ENCODE peak calls at places on chromosomes 2 and 18, in eight cellular contexts. One of them, this sample, is unnamed. For H3K27me3, the result is how much of the 10 kb centered on the place peaks cover.

GRCh38 chr2:148023861-148024260 is 3.0 kb downstream of the MBD5 start:
- DNase-seq in pancreas: no peak
- DNase-seq in aorta: no peak
- DNase-seq in IMR-90: no peak
- DNase-seq in GM23248: no peak
- DNase-seq in GM23338: no peak
- DNase-seq in neural progenitor cell: no peak
- DNase-seq in mesenchymal stem cell: no peak
- DNase-seq in this sample: no peak

GRCh38 chr2:81136296-81136695 is 831.7 kb upstream of the LRRTM1 start:
- DNase-seq in pancreas: no peak
- DNase-seq in aorta: no peak
- DNase-seq in IMR-90: no peak
- DNase-seq in GM23248: no peak
- DNase-seq in GM23338: no peak
- DNase-seq in neural progenitor cell: no peak
- DNase-seq in mesenchymal stem cell: no peak
- DNase-seq in this sample: no peak

GRCh38 chr2:18387479-18388206 is 172.8 kb downstream of the RDH14 start:
- DNase-seq in pancreas: peak
- DNase-seq in aorta: peak
- DNase-seq in IMR-90: peak
- DNase-seq in GM23248: peak
- DNase-seq in GM23338: peak
- DNase-seq in neural progenitor cell: peak
- DNase-seq in mesenchymal stem cell: peak
- DNase-seq in this sample: peak

GRCh38 chr2:47076586-47077441 is 78.3 kb downstream of the STPG4 start:
- DNase-seq in pancreas: peak
- DNase-seq in aorta: peak
- DNase-seq in IMR-90: peak
- DNase-seq in GM23248: peak
- DNase-seq in GM23338: no peak
- DNase-seq in neural progenitor cell: no peak
- DNase-seq in mesenchymal stem cell: peak
- DNase-seq in this sample: no peak

GRCh38 chr2:195343540-195343939 is 313.5 kb upstream of the SLC39A10 start:
- DNase-seq in pancreas: no peak
- DNase-seq in aorta: no peak
- DNase-seq in IMR-90: no peak
- DNase-seq in GM23248: no peak
- DNase-seq in GM23338: no peak
- DNase-seq in neural progenitor cell: no peak
- DNase-seq in mesenchymal stem cell: no peak
- DNase-seq in this sample: no peak

GRCh38 chr2:53448591-53448990 is 319.0 kb upstream of the CHAC2 start:
- DNase-seq in pancreas: no peak
- DNase-seq in aorta: no peak
- DNase-seq in IMR-90: no peak
- DNase-seq in GM23248: peak
- DNase-seq in GM23338: no peak
- DNase-seq in neural progenitor cell: no peak
- DNase-seq in mesenchymal stem cell: no peak
- DNase-seq in this sample: no peak

GRCh38 chr2:55966431-55967118 is 43.0 kb upstream of the EFEMP1 start:
- DNase-seq in pancreas: peak
- DNase-seq in aorta: peak
- DNase-seq in IMR-90: peak
- DNase-seq in GM23248: peak
- DNase-seq in GM23338: no peak
- DNase-seq in neural progenitor cell: no peak
- DNase-seq in mesenchymal stem cell: no peak
- DNase-seq in this sample: no peak

GRCh38 chr18:26710460-26711096 is 154.9 kb downstream of the AQP4 start:
- DNase-seq in pancreas: no peak
- DNase-seq in aorta: no peak
- DNase-seq in IMR-90: no peak
- DNase-seq in GM23248: no peak
- DNase-seq in GM23338: no peak
- DNase-seq in neural progenitor cell: no peak
- DNase-seq in mesenchymal stem cell: no peak
- DNase-seq in this sample: no peak

GRCh38 chr2:133833746-133834145 is 265.5 kb upstream of the NCKAP5 start:
- DNase-seq in pancreas: no peak
- DNase-seq in aorta: no peak
- DNase-seq in IMR-90: no peak
- DNase-seq in GM23248: no peak
- DNase-seq in GM23338: no peak
- DNase-seq in neural progenitor cell: no peak
- DNase-seq in mesenchymal stem cell: no peak
- DNase-seq in this sample: no peak

GRCh38 chr2:222813177-222813843 is 47.5 kb upstream of the ACSL3 start:
- DNase-seq in pancreas: no peak
- DNase-seq in aorta: no peak
- DNase-seq in IMR-90: no peak
- DNase-seq in GM23248: peak
- DNase-seq in GM23338: no peak
- DNase-seq in neural progenitor cell: no peak
- DNase-seq in mesenchymal stem cell: peak
- DNase-seq in this sample: no peak

GRCh38 chr2:30509716-30510115 is 62.7 kb downstream of the LCLAT1 start:
- DNase-seq in pancreas: no peak
- DNase-seq in aorta: no peak
- DNase-seq in IMR-90: no peak
- DNase-seq in GM23248: no peak
- DNase-seq in GM23338: no peak
- DNase-seq in neural progenitor cell: no peak
- DNase-seq in mesenchymal stem cell: no peak
- DNase-seq in this sample: no peak

GRCh38 chr2:220748875-220749479 is 823.1 kb downstream of the EPHA4 start:
- DNase-seq in pancreas: peak
- DNase-seq in aorta: no peak
- DNase-seq in IMR-90: no peak
- DNase-seq in GM23248: no peak
- DNase-seq in GM23338: peak
- DNase-seq in neural progenitor cell: peak
- DNase-seq in mesenchymal stem cell: no peak
- DNase-seq in this sample: no peak

DNA sequence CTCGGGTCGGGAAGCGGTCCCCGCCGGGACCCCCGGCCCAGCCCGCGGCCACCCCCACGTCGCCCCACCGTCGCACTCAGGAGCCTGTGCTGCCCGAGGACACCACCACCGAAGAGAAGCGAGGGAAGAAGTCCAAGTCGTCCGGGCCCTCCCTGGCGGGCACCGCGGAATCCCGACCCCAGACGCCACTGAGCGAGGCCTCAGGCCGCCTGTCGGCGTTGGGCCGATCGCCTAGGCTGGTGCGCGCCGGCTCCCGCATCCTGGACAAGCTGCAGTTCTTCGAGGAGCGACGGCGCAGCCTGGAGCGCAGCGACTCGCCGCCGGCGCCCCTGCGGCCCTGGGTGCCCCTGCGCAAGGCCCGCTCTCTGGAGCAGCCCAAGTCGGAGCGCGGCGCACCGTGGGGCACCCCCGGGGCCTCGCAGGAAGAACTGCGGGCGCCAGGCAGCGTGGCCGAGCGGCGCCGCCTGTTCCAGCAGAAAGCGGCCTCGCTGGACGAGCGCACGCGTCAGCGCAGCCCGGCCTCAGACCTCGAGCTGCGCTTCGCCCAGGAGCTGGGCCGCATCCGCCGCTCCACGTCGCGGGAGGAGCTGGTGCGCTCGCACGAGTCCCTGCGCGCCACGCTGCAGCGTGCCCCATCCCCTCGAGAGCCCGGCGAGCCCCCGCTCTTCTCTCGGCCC is 13.6 kb downstream of the SPEG start:
- DNase-seq in pancreas: peak
- DNase-seq in aorta: no peak
- DNase-seq in IMR-90: no peak
- DNase-seq in GM23248: no peak
- DNase-seq in GM23338: peak
- DNase-seq in neural progenitor cell: peak
- DNase-seq in mesenchymal stem cell: no peak
- DNase-seq in this sample: no peak
- H3K27me3 ChIP-seq in pancreas: under half
- H3K27me3 ChIP-seq in aorta: under half
- H3K27me3 ChIP-seq in IMR-90: under half
- H3K27me3 ChIP-seq in GM23248: under half
- H3K27me3 ChIP-seq in GM23338: under half
- H3K27me3 ChIP-seq in neural progenitor cell: under half
- H3K27me3 ChIP-seq in mesenchymal stem cell: under half
- H3K27me3 ChIP-seq in this sample: under half

GRCh38 chr2:172095146-172095904 is 7.4 kb downstream of the DLX2 start:
- DNase-seq in pancreas: peak
- DNase-seq in aorta: peak
- DNase-seq in IMR-90: peak
- DNase-seq in GM23248: peak
- DNase-seq in GM23338: peak
- DNase-seq in neural progenitor cell: peak
- DNase-seq in mesenchymal stem cell: peak
- DNase-seq in this sample: peak

GRCh38 chr2:172094319-172095145 is 8.2 kb downstream of the DLX2 start:
- DNase-seq in pancreas: peak
- DNase-seq in aorta: peak
- DNase-seq in IMR-90: no peak
- DNase-seq in GM23248: peak
- DNase-seq in GM23338: peak
- DNase-seq in neural progenitor cell: peak
- DNase-seq in mesenchymal stem cell: no peak
- DNase-seq in this sample: no peak

GRCh38 chr2:172096661-172097547 is 5.8 kb downstream of the DLX2 start:
- DNase-seq in pancreas: peak
- DNase-seq in aorta: peak
- DNase-seq in IMR-90: peak
- DNase-seq in GM23248: peak
- DNase-seq in GM23338: peak
- DNase-seq in neural progenitor cell: peak
- DNase-seq in mesenchymal stem cell: peak
- DNase-seq in this sample: no peak

GRCh38 chr2:172097557-172098131 is 5.1 kb downstream of the DLX2 start:
- DNase-seq in pancreas: no peak
- DNase-seq in aorta: no peak
- DNase-seq in IMR-90: no peak
- DNase-seq in GM23248: peak
- DNase-seq in GM23338: peak
- DNase-seq in neural progenitor cell: peak
- DNase-seq in mesenchymal stem cell: no peak
- DNase-seq in this sample: no peak

GRCh38 chr2:172095905-172096660 is 6.6 kb downstream of the DLX2 start:
- DNase-seq in pancreas: no peak
- DNase-seq in aorta: peak
- DNase-seq in IMR-90: no peak
- DNase-seq in GM23248: peak
- DNase-seq in GM23338: no peak
- DNase-seq in neural progenitor cell: peak
- DNase-seq in mesenchymal stem cell: no peak
- DNase-seq in this sample: no peak
- H3K4me3 ChIP-seq in pancreas: no peak
- H3K4me3 ChIP-seq in aorta: no peak
- H3K4me3 ChIP-seq in IMR-90: no peak
- H3K4me3 ChIP-seq in GM23248: peak
- H3K4me3 ChIP-seq in GM23338: peak
- H3K4me3 ChIP-seq in neural progenitor cell: peak
- H3K4me3 ChIP-seq in mesenchymal stem cell: peak
- H3K4me3 ChIP-seq in this sample: peak

GRCh38 chr2:150109028-150109427 is 378.4 kb downstream of the RND3 start:
- DNase-seq in pancreas: no peak
- DNase-seq in aorta: no peak
- DNase-seq in IMR-90: no peak
- DNase-seq in GM23248: no peak
- DNase-seq in GM23338: no peak
- DNase-seq in neural progenitor cell: no peak
- DNase-seq in mesenchymal stem cell: no peak
- DNase-seq in this sample: no peak
- H3K27me3 ChIP-seq in pancreas: under half
- H3K27me3 ChIP-seq in aorta: under half
- H3K27me3 ChIP-seq in IMR-90: under half
- H3K27me3 ChIP-seq in GM23248: under half
- H3K27me3 ChIP-seq in GM23338: under half
- H3K27me3 ChIP-seq in neural progenitor cell: under half
- H3K27me3 ChIP-seq in mesenchymal stem cell: under half
- H3K27me3 ChIP-seq in this sample: under half

DNA sequence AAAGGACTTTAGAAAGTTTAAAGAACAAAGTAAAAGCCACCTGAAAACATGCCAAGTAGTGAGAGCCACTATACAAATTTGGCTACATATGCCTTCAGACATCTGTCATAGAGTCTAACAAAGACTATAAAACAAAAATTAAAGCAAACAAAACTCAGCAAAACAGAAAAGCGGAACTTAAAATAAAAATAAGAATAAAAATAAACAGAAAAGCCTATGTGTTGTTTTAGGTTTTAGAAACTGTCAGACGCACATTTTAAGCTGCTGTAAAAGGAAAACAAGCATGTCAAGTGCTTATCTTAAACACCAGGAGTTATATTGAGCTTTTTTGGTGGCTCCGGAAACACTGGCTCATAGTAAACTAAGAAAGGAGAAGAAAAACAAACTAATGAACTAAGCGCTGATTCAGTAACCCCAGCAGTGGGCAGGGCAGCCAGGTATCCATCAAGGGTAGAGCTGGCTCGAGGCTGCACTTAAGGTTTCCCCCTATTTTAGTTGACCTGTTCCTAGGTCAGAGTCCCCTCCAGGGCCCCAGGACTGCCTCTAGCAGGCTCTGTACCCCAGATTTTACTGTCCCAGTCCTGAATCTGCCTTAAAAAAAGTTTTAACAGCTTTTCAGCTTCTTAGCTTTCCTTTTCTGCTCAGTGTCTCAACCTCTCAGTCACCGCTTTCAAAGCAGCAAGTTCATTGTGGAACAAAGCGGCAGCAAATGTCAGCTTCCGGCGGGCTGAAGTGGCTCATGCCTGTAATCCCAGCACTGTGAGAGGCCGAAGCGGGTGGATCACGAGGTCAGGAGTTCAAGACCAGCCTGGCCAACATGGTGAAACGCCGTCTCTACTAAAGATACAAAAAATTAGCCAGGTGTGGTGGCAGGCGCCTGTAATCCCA is 15.3 kb upstream of the RMC1 start:
- DNase-seq in pancreas: no peak
- DNase-seq in aorta: peak
- DNase-seq in IMR-90: peak
- DNase-seq in GM23248: peak
- DNase-seq in GM23338: peak
- DNase-seq in neural progenitor cell: no peak
- DNase-seq in mesenchymal stem cell: peak
- DNase-seq in this sample: no peak
- H3K4me3 ChIP-seq in pancreas: no peak
- H3K4me3 ChIP-seq in aorta: no peak
- H3K4me3 ChIP-seq in IMR-90: no peak
- H3K4me3 ChIP-seq in GM23248: no peak
- H3K4me3 ChIP-seq in GM23338: no peak
- H3K4me3 ChIP-seq in neural progenitor cell: no peak
- H3K4me3 ChIP-seq in mesenchymal stem cell: no peak
- H3K4me3 ChIP-seq in this sample: no peak

GRCh38 chr2:96323849-96324248 is 1.3 kb upstream of the ITPRIPL1 start:
- DNase-seq in pancreas: no peak
- DNase-seq in aorta: no peak
- DNase-seq in IMR-90: no peak
- DNase-seq in GM23248: no peak
- DNase-seq in GM23338: no peak
- DNase-seq in neural progenitor cell: no peak
- DNase-seq in mesenchymal stem cell: no peak
- DNase-seq in this sample: no peak
- H3K27me3 ChIP-seq in pancreas: under half
- H3K27me3 ChIP-seq in aorta: under half
- H3K27me3 ChIP-seq in IMR-90: under half
- H3K27me3 ChIP-seq in GM23248: under half
- H3K27me3 ChIP-seq in GM23338: half or more
- H3K27me3 ChIP-seq in neural progenitor cell: half or more
- H3K27me3 ChIP-seq in mesenchymal stem cell: under half
- H3K27me3 ChIP-seq in this sample: under half

GRCh38 chr2:186433777-186434432 is 52.2 kb upstream of the ZC3H15 start:
- DNase-seq in pancreas: no peak
- DNase-seq in aorta: no peak
- DNase-seq in IMR-90: no peak
- DNase-seq in GM23248: no peak
- DNase-seq in GM23338: no peak
- DNase-seq in neural progenitor cell: no peak
- DNase-seq in mesenchymal stem cell: no peak
- DNase-seq in this sample: no peak
- H3K4me3 ChIP-seq in pancreas: no peak
- H3K4me3 ChIP-seq in aorta: no peak
- H3K4me3 ChIP-seq in IMR-90: no peak
- H3K4me3 ChIP-seq in GM23248: no peak
- H3K4me3 ChIP-seq in GM23338: no peak
- H3K4me3 ChIP-seq in neural progenitor cell: no peak
- H3K4me3 ChIP-seq in mesenchymal stem cell: no peak
- H3K4me3 ChIP-seq in this sample: no peak

This sample was measured in breast epithelium.